ENCODE peak calls at places on chromosomes 13 and 19, in eight cellular contexts. L, C, J, I, E, A, D and G are unnamed samples.
A peak's percentile ranks its signal among the peaks of the same experiment; 100 is the strongest.

GRCh38 chr19:2089001-2089711 is 7.0 kb downstream of the MOB3A start:
- DNase-seq in J (no peak), A (no peak), E (no peak), D (peak; percentile 49), I (peak; percentile 65), C (no peak), L (peak; percentile 76), G (no peak)

GRCh38 chr13:106140476-106140875 is 395.0 kb downstream of the EFNB2 start:
- DNase-seq in J (no peak), A (no peak), L (no peak), I (no peak), C (no peak), D (no peak), E (no peak), G (no peak)

GRCh38 chr19:15456871-15457700 is 7.3 kb downstream of the RASAL3 start:
- DNase-seq in C (peak; percentile 87), D (no peak), J (peak; percentile 71), L (no peak), A (no peak), E (no peak), I (peak; percentile 50), G (no peak)

GRCh38 chr19:18484992-18485391 is 36.9 kb downstream of the ELL start:
- DNase-seq in D (no peak), A (no peak), C (no peak), L (no peak), I (no peak), E (no peak), J (no peak), G (no peak)

GRCh38 chr19:27966390-27966816 is 1246.5 kb downstream of the UQCRFS1 start:
- DNase-seq in L (no peak), D (no peak), E (no peak), A (no peak), I (no peak), C (no peak), J (no peak), G (no peak)

GRCh38 chr13:40388617-40389016 is 277.8 kb downstream of the FOXO1 start:
- DNase-seq in D (peak; percentile 64), C (peak; percentile 56), E (no peak), I (peak; percentile 23), A (peak; percentile 62), L (peak; percentile 76), J (peak; percentile 27), G (peak; percentile 58)

GRCh38 chr19:30330266-30330665 is 41.9 kb upstream of the ZNF536 start:
- DNase-seq in C (no peak), A (no peak), L (no peak), E (no peak), J (no peak), D (no peak), I (no peak), G (no peak)

GRCh38 chr19:2619076-2619475 is 83.4 kb downstream of the GNG7 start:
- DNase-seq in I (no peak), D (peak; percentile 24), L (no peak), C (no peak), E (no peak), A (no peak), J (no peak), G (no peak)

GRCh38 chr13:99085846-99086148 is 107.9 kb upstream of the DOCK9 start:
- DNase-seq in E (no peak), D (no peak), L (no peak), J (no peak), A (no peak), C (no peak), I (no peak), G (no peak)

GRCh38 chr19:45424191-45425058 is 708 bp upstream of the ERCC1 start:
- DNase-seq in J (peak; percentile 70), C (peak; percentile 44), I (no peak), L (peak; percentile 68), E (no peak), A (no peak), D (peak; percentile 88), G (peak; percentile 37)

GRCh38 chr19:29551774-29552173 is 26.0 kb downstream of the VSTM2B start:
- DNase-seq in J (no peak), E (no peak), D (no peak), L (no peak), A (no peak), C (no peak), I (no peak), G (no peak)

GRCh38 chr19:19160489-19161035 is 9.5 kb downstream of the MEF2B start:
- DNase-seq in D (no peak), J (no peak), I (no peak), A (no peak), E (no peak), L (peak; percentile 90), C (no peak), G (peak; percentile 77)

GRCh38 chr13:30346159-30346788 is 38.9 kb upstream of the KATNAL1 start:
- DNase-seq in C (no peak), A (peak; percentile 32), E (no peak), L (peak; percentile 37), I (peak; percentile 44), D (no peak), J (peak; percentile 34), G (peak; percentile 23)

GRCh38 chr19:48629599-48630288 is 7.4 kb downstream of the DBP start:
- DNase-seq in A (no peak), E (no peak), I (no peak), J (peak; percentile 92), C (peak; percentile 95), D (peak; percentile 65), L (no peak), G (no peak)

GRCh38 chr13:106405731-106406130 is 129.7 kb downstream of the EFNB2 start:
- DNase-seq in A (no peak), E (no peak), L (no peak), C (no peak), I (no peak), D (no peak), J (no peak), G (no peak)

GRCh38 chr19:35995655-35995993 is 636 bp downstream of the SDHAF1 start:
- DNase-seq in C (no peak), I (no peak), D (peak; percentile 68), A (no peak), L (peak; percentile 63), J (peak; percentile 56), E (no peak), G (peak; percentile 79)

GRCh38 chr19:41993612-41994483 is at the start of gene ATP1A3:
- DNase-seq in J (peak; percentile 41), I (no peak), D (no peak), E (no peak), A (peak; percentile 33), L (peak; percentile 76), C (peak; percentile 45), G (peak; percentile 94)

GRCh38 chr13:106804996-106805395 is 237.1 kb upstream of the ARGLU1 start:
- DNase-seq in C (no peak), J (no peak), D (no peak), I (no peak), E (no peak), L (no peak), A (no peak), G (no peak)

GRCh38 chr19:29268721-29269483 is 56.0 kb upstream of the UQCRFS1 start:
- DNase-seq in I (no peak), L (no peak), J (no peak), E (no peak), D (no peak), A (no peak), C (no peak), G (no peak)

GRCh38 chr19:12527034-12527836 is 24.0 kb downstream of the ZNF564 start:
- DNase-seq in J (no peak), E (no peak), L (no peak), C (peak; percentile 62), D (no peak), I (no peak), A (no peak), G (no peak)

GRCh38 chr19:35842666-35843272 is 9.5 kb downstream of the NPHS1 start:
- DNase-seq in E (no peak), J (no peak), D (no peak), L (no peak), I (no peak), A (no peak), C (no peak), G (no peak)

GRCh38 chr19:50427997-50428425 is 4.7 kb upstream of the MYBPC2 start:
- DNase-seq in J (peak; percentile 78), A (no peak), E (no peak), D (peak; percentile 97), I (peak; percentile 88), C (no peak), L (peak; percentile 81), G (no peak)

GRCh38 chr13:102310691-102311432 is 91.0 kb downstream of the FGF14 start:
- DNase-seq in E (no peak), L (no peak), I (no peak), A (no peak), D (no peak), J (no peak), C (no peak), G (no peak)

GRCh38 chr19:41328157-41328817 is 18.3 kb downstream of the CCDC97 start:
- DNase-seq in A (no peak), L (no peak), I (no peak), C (no peak), J (no peak), D (no peak), E (no peak), G (peak; percentile 62)

GRCh38 chr13:107434347-107434746 is 781.0 kb downstream of the LIG4 start:
- DNase-seq in I (no peak), C (no peak), L (no peak), D (no peak), A (no peak), E (no peak), J (no peak), G (no peak)